ENCODE peak calls at places on chromosomes 3 and 15, in four cellular contexts. One of them, this sample, is unnamed.

GRCh38 chr3:34001990-34002389 is 203.6 kb downstream of the PDCD6IP start:
- DNase-seq in fibroblast of lung: no peak
- DNase-seq in IMR-90: peak; percentile 62
- DNase-seq in NT2/D1: no peak
- DNase-seq in this sample: no peak

GRCh38 chr3:30539214-30539613 is 67.2 kb upstream of the TGFBR2 start:
- DNase-seq in IMR-90: no peak
- DNase-seq in fibroblast of lung: no peak
- DNase-seq in NT2/D1: no peak
- DNase-seq in this sample: no peak

GRCh38 chr3:71101014-71101413 is 482.5 kb downstream of the FOXP1 start:
- DNase-seq in IMR-90: peak; percentile 81
- DNase-seq in fibroblast of lung: no peak
- DNase-seq in NT2/D1: no peak
- DNase-seq in this sample: peak; percentile 62

GRCh38 chr3:197520311-197521276 is 35.2 kb downstream of the BDH1 start:
- DNase-seq in fibroblast of lung: peak; percentile 63
- DNase-seq in IMR-90: peak; percentile 80
- DNase-seq in NT2/D1: no peak
- DNase-seq in this sample: peak; percentile 24

GRCh38 chr3:41188291-41188690 is 11.0 kb upstream of the CTNNB1 start:
- DNase-seq in IMR-90: no peak
- DNase-seq in fibroblast of lung: no peak
- DNase-seq in NT2/D1: no peak
- DNase-seq in this sample: no peak

GRCh38 chr3:52056521-52056967 is at the start of gene DUSP7:
- DNase-seq in IMR-90: peak; percentile 46
- DNase-seq in fibroblast of lung: peak; percentile 62
- DNase-seq in NT2/D1: no peak
- DNase-seq in this sample: peak; percentile 90

GRCh38 chr15:84840741-84841429 is 23.7 kb downstream of the ALPK3 start:
- DNase-seq in IMR-90: peak; percentile 32
- DNase-seq in NT2/D1: no peak
- DNase-seq in fibroblast of lung: peak; percentile 50
- DNase-seq in this sample: peak; percentile 87

GRCh38 chr3:183381673-183382072 is 46.7 kb downstream of the MCF2L2 start:
- DNase-seq in fibroblast of lung: no peak
- DNase-seq in IMR-90: no peak
- DNase-seq in NT2/D1: no peak
- DNase-seq in this sample: no peak

GRCh38 chr15:68542771-68543544 is 35.8 kb upstream of the CORO2B start:
- DNase-seq in IMR-90: peak; percentile 96
- DNase-seq in NT2/D1: no peak
- DNase-seq in fibroblast of lung: peak; percentile 90
- DNase-seq in this sample: peak; percentile 83

GRCh38 chr3:55069950-55070349 is 142.1 kb upstream of the LRTM1 start:
- DNase-seq in IMR-90: no peak
- DNase-seq in NT2/D1: no peak
- DNase-seq in fibroblast of lung: no peak
- DNase-seq in this sample: no peak

GRCh38 chr15:86608461-86608860 is 528.8 kb downstream of the AGBL1 start:
- DNase-seq in fibroblast of lung: peak; percentile 25
- DNase-seq in IMR-90: no peak
- DNase-seq in NT2/D1: no peak
- DNase-seq in this sample: no peak

GRCh38 chr3:44902628-44903027 is 28.2 kb downstream of the TGM4 start:
- DNase-seq in fibroblast of lung: peak; percentile 21
- DNase-seq in IMR-90: no peak
- DNase-seq in NT2/D1: no peak
- DNase-seq in this sample: no peak

GRCh38 chr3:161221881-161222600 is 930 bp downstream of the NMD3 start:
- DNase-seq in fibroblast of lung: peak; percentile 42
- DNase-seq in IMR-90: peak; percentile 27
- DNase-seq in NT2/D1: no peak
- DNase-seq in this sample: peak; percentile 59

GRCh38 chr3:179973931-179974361 is 62.8 kb downstream of the PEX5L start:
- DNase-seq in IMR-90: no peak
- DNase-seq in NT2/D1: no peak
- DNase-seq in fibroblast of lung: no peak
- DNase-seq in this sample: no peak

GRCh38 chr3:191492601-191493000 is 31.6 kb downstream of the PYDC2 start:
- DNase-seq in fibroblast of lung: no peak
- DNase-seq in NT2/D1: no peak
- DNase-seq in IMR-90: peak; percentile 0
- DNase-seq in this sample: no peak

GRCh38 chr15:70245932-70246622 is 148.4 kb upstream of the TLE3 start:
- DNase-seq in NT2/D1: no peak
- DNase-seq in fibroblast of lung: peak; percentile 63
- DNase-seq in IMR-90: peak; percentile 11
- DNase-seq in this sample: peak; percentile 47

GRCh38 chr3:114686624-114687023 is 392.8 kb downstream of the TIGIT start:
- DNase-seq in NT2/D1: no peak
- DNase-seq in IMR-90: no peak
- DNase-seq in fibroblast of lung: no peak
- DNase-seq in this sample: peak; percentile 12

DNA sequence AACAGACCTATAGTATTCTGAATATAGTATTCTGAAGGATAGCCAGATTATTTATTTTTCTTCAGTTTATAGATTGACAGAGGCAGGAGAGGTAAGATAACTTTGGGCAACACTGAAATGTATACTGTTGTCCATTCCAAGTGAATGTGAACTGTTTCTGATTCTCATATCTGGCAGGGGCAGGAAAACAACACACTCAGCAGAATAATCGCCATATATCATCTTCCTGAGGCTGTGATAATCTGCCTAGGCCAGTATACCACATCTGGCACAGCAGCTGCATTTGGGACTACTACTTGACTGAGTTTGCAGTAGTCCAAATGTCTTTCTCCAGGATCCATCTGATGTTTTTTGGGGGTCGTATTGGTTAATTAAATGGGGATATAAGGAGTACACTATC is 22.4 kb upstream of the SETD2 start:
- DNase-seq in fibroblast of lung: no peak
- DNase-seq in IMR-90: no peak
- DNase-seq in NT2/D1: no peak
- DNase-seq in this sample: no peak
- H3K4me1 ChIP-seq in fibroblast of lung: no peaks in the 10 kb centered on the region
- H3K4me1 ChIP-seq in IMR-90: no peaks in the 10 kb centered on the region
- H3K4me1 ChIP-seq in NT2/D1: no peaks in the 10 kb centered on the region
- H3K4me1 ChIP-seq in this sample: no peaks in the 10 kb centered on the region

DNA sequence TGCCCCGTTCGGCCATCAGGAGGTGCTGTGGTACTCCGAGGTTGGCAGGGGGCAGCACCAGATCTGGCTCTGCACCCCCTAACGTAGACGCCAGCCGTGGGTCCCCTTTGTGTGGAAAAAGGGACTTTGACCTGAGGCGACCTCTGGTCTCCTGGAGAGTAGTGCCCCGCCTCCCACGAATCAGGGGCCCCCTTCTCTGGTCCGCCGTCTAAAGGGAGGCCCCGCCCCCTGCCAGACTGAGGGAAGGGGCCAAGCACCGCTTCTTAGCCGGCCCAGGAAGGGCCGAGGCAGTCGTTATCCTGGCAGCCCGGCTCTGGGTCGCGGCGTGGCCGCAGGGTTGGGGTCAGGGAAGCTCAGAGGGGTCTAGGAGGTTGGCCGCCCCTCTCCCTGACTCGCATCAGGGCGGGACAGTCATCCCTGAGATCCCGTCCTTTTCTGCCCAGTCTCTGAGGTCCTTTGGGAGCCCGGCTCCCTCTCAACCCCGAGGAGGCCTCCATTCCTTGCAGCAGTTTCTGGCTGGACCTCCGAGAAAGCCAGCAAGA is 630 bp downstream of the HYAL2 start:
- DNase-seq in NT2/D1: no peak
- DNase-seq in fibroblast of lung: no peak
- DNase-seq in IMR-90: no peak
- DNase-seq in this sample: no peak
- H3K9ac ChIP-seq in NT2/D1: peak overlapping the region; percentile 99
- H3K9ac ChIP-seq in fibroblast of lung: peak overlapping the region; percentile 57
- H3K9ac ChIP-seq in IMR-90: peak overlapping the region; percentile 16
- H3K9ac ChIP-seq in this sample: peak overlapping the region; percentile 71

DNA sequence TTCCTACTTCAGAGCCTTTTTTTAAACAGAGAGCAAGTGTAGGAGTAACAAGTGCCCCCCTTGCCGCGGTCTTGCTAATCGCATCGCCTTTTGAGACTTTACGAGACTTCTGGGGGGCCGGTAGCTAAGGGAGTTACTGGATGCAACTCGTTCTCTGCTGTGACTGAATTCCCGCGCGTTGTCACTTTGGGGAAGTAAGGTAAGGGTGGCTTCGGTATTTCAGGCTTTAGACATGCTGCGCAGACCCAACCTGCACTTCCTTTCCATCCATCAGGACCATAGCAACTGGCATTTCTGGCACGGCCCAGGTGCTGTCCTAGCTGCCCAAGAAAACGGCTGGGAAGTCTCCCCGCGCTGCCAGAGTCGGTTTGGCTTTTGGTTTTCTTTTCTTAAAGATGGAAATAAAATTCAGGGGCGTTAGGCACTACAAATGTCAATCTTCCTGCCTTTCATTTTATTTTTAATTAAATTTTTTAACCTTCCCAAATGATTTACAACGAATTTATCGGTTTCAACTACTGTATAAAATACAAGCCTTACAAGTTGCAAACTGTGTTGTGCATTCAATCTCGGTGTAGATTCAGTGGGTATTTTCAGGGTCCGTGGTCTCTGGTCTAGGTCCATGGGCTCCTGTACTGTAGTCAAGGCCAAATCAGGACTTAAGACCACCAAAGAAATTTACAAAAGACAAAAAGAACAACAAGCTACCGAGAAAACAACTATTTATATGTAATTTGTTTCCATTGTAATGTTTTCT is 3.5 kb downstream of the MECOM start:
- DNase-seq in IMR-90: no peak
- DNase-seq in NT2/D1: no peak
- DNase-seq in fibroblast of lung: no peak
- DNase-seq in this sample: no peak
- H3K4me3 ChIP-seq in IMR-90: no peak overlapping the region
- H3K4me3 ChIP-seq in NT2/D1: no peak overlapping the region
- H3K4me3 ChIP-seq in fibroblast of lung: peak overlapping the region; percentile 78
- H3K4me3 ChIP-seq in this sample: no peak overlapping the region

DNA sequence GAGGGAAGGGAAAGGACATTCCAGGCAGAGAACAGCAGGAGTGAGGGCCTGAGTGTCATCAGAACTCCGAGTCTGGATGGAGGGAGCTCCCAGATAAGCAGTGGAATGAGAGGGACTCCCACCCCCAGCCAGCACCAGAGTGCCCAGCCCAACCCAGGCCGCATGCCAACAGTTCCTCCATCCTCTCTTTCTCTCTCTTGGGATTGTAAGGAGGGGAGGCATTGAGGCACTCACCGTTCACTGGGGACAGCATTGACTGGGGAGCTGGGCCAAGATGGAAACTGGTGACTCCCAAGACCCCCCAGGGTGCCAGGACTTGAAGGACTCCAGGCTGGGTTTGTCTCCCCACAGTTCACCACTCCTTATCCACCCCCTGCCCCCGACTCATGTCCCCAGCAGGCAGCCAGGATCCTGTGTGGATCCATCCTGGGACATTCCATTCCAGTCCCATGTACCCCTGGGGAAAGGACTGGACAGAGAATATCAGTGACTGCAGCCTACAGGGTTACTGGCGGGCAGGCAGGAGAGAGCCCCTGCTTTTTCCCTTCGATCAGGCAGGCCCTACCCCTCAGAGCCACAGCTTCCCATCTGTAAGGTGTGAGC is 15.7 kb downstream of the PTH1R start:
- DNase-seq in fibroblast of lung: no peak
- DNase-seq in NT2/D1: no peak
- DNase-seq in IMR-90: no peak
- DNase-seq in this sample: no peak
- H3K4me1 ChIP-seq in fibroblast of lung: no peaks in the 10 kb centered on the region
- H3K4me1 ChIP-seq in NT2/D1: peaks cover 40% of the 10 kb centered on the region
- H3K4me1 ChIP-seq in IMR-90: no peaks in the 10 kb centered on the region
- H3K4me1 ChIP-seq in this sample: peaks cover 17% of the 10 kb centered on the region

This sample was measured in adipocyte.